ENCODE peak calls at places on chromosomes 11 and 22, in nine cellular contexts. Q, Y, T, M, K, O, H, V and E are unnamed samples.

GRCh38 chr11:97367406-97368083 is 977.7 kb downstream of the JRKL start:
- DNase-seq in H (no peak), Q (no peak), M (no peak), Y (no peak), V (no peak), T (no peak), K (no peak), O (no peak), E (no peak)

GRCh38 chr11:45919806-45920530 is 2.3 kb upstream of the PEX16 start:
- DNase-seq in T (no peak), Y (no peak), K (no peak), M (no peak), Q (no peak), O (no peak), H (no peak), V (no peak), E (no peak)

GRCh38 chr11:3194016-3194816 is 24.4 kb downstream of the MRGPRG start:
- DNase-seq in Y (no peak), M (no peak), H (no peak), O (peak), V (no peak), K (no peak), T (no peak), Q (no peak), E (no peak)

GRCh38 chr11:116865696-116866095 is 28.3 kb upstream of the APOA1 start:
- DNase-seq in V (no peak), T (no peak), Q (no peak), K (no peak), Y (peak), H (no peak), M (no peak), O (no peak), E (no peak)

GRCh38 chr11:100753144-100753543 is 66.1 kb downstream of the ARHGAP42 start:
- DNase-seq in H (no peak), K (no peak), O (no peak), V (peak), Q (no peak), Y (no peak), M (peak), T (no peak), E (no peak)

GRCh38 chr11:46112961-46113617 is 8.2 kb downstream of the PHF21A start:
- DNase-seq in Y (peak), V (peak), O (no peak), K (peak), T (peak), H (peak), Q (peak), M (peak), E (peak)

GRCh38 chr22:50469377-50470305 is 5.2 kb downstream of the SBF1 start:
- DNase-seq in H (no peak), K (peak), V (peak), Y (peak), M (peak), T (no peak), Q (peak), O (peak), E (no peak)

GRCh38 chr11:15189646-15190365 is 75.1 kb downstream of the INSC start:
- DNase-seq in T (no peak), V (peak), O (no peak), Q (peak), Y (peak), H (no peak), K (no peak), M (no peak), E (no peak)

GRCh38 chr11:73951797-73952196 is 971 bp downstream of the DNAJB13 start:
- DNase-seq in T (no peak), Q (peak), Y (peak), K (no peak), H (no peak), V (no peak), O (no peak), M (no peak), E (no peak)

GRCh38 chr11:69227271-69227670 is 66.7 kb upstream of the MYEOV start:
- DNase-seq in V (no peak), K (no peak), T (no peak), O (peak), Y (no peak), Q (no peak), M (no peak), H (no peak), E (no peak)

GRCh38 chr11:102592634-102593581 is 32.2 kb downstream of the MMP20 start:
- DNase-seq in K (no peak), Y (peak), T (no peak), H (no peak), Q (peak), V (peak), O (no peak), M (peak), E (no peak)

GRCh38 chr11:67646535-67647336 is 3.8 kb downstream of the ACY3 start:
- DNase-seq in M (peak), H (no peak), Q (no peak), V (no peak), Y (no peak), K (peak), O (no peak), T (no peak), E (no peak)
- H3K4me3 ChIP-seq in M (no peak), H (no peak), Q (no peak), V (no peak), Y (no peak), K (peak), O (no peak), T (no peak), E (no peak)

GRCh38 chr11:10092426-10092825 is 201.6 kb downstream of the SBF2 start:
- DNase-seq in T (no peak), Y (no peak), Q (no peak), O (no peak), H (no peak), M (no peak), K (no peak), V (no peak), E (no peak)

GRCh38 chr11:10087621-10088225 is 206.3 kb downstream of the SBF2 start:
- DNase-seq in K (no peak), V (no peak), Y (no peak), T (no peak), M (no peak), O (no peak), Q (no peak), H (no peak), E (no peak)

GRCh38 chr11:10095412-10096207 is 198.4 kb downstream of the SBF2 start:
- DNase-seq in T (no peak), H (no peak), M (no peak), O (no peak), K (no peak), Q (no peak), Y (no peak), V (no peak), E (no peak)

GRCh38 chr11:10087186-10087585 is 206.8 kb downstream of the SBF2 start:
- DNase-seq in O (no peak), H (no peak), Y (no peak), K (no peak), Q (no peak), M (no peak), V (no peak), T (no peak), E (no peak)

DNA sequence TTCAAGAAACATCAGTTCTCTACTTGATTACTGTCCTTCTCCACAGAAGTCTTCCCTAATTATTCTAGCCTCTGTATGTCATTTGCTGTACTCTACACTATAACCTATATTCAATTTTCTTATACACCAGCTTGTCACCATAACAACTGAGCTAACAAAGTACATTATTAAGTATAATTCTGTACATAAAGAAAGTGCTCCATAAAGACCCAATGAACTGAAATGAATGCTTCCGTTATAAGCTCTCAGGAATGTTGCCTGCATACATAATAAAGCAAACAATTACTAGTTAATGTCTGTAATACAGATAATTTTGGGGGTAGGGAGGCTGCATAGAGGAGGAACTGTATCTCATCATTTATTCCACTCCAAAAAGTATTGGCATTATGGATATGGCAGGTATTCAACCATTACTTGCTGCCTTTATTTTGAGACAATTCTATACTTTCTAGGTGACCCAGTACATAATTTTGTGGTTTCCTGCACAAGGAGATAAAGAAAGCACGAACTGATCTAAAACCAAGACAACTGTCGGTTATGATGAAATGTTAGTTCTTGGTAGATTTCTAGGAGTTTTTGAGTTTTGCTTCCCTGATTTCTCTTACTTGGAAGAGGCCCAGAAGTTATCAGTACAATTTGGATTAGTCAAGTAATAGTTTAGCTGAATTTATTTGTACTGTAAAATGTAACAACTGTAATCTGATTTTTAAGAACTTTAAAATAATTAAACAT is 202.5 kb downstream of the SBF2 start:
- DNase-seq in Q (peak), Y (peak), V (no peak), H (no peak), M (no peak), O (no peak), T (no peak), K (no peak), E (no peak)
- H3K4me3 ChIP-seq in Q (no peak), Y (no peak), V (no peak), H (no peak), M (no peak), O (no peak), T (no peak), K (no peak), E (no peak)

GRCh38 chr11:47518212-47518959 is 34.5 kb downstream of the CELF1 start:
- DNase-seq in Y (no peak), K (no peak), H (no peak), V (no peak), M (no peak), O (no peak), T (no peak), Q (no peak), E (no peak)
- H3K4me3 ChIP-seq in Y (no peak), K (no peak), H (no peak), V (no peak), M (no peak), O (no peak), T (no peak), Q (no peak), E (no peak)

GRCh38 chr22:36816338-36816634 is 549 bp downstream of the PVALB start:
- DNase-seq in K (no peak), H (no peak), V (no peak), Y (no peak), Q (no peak), M (no peak), O (no peak), T (no peak), E (no peak)
- H3K4me3 ChIP-seq in K (no peak), H (peak), V (no peak), Y (no peak), Q (no peak), M (no peak), O (no peak), T (peak), E (no peak)

DNA sequence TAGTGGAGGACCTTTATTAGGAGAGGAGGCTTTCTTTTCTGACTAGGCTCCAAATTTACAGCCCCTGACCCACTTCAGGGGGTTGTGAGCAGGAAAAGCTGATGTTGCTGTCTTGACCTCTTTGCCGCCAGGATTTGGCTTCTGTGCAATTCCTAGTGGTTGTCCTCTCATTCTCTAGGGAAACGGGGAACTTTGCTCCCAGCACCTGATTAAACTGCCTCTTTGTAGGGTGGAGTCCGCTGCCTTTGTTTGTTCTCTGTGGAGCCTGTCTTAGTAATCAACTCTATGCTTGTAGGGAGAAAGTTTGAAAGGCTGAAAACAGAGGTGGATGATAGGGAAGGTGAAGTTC is 16.3 kb downstream of the CTNND1 start:
- DNase-seq in H (no peak), O (no peak), V (peak), Y (no peak), T (peak), K (no peak), Q (no peak), M (peak), E (no peak)
- H3K4me3 ChIP-seq in H (peak), O (peak), V (peak), Y (peak), T (peak), K (no peak), Q (peak), M (no peak), E (peak)

GRCh38 chr11:66113132-66113856 is 43.2 kb downstream of the PACS1 start:
- DNase-seq in K (no peak), Q (peak), V (peak), M (peak), H (no peak), O (no peak), Y (peak), T (peak), E (peak)
- H3K4me3 ChIP-seq in K (peak), Q (no peak), V (no peak), M (no peak), H (no peak), O (no peak), Y (no peak), T (peak), E (no peak)